ENCODE peak calls at places on chromosomes 7 and 10, in five cellular contexts. R is tibial artery, P is pancreas, M is OCI-LY7, B is testis. V is an unnamed sample. For H3K4me1, the result is how much of the 10 kb centered on the place peaks cover.

GRCh38 chr10:26448706-26449435 is 10.7 kb downstream of the APBB1IP start:
- DNase-seq in B (no peak), M (peak), R (no peak), P (no peak), V (no peak)

GRCh38 chr10:35025916-35026315 is 64.2 kb downstream of the CUL2 start:
- DNase-seq in P (no peak), B (no peak), M (no peak), R (no peak), V (no peak)

GRCh38 chr7:141436676-141437075 is 114.5 kb upstream of the AGK start:
- DNase-seq in P (peak), M (no peak), B (no peak), R (no peak), V (no peak)

GRCh38 chr10:7102084-7102483 is 308.8 kb downstream of the SFMBT2 start:
- DNase-seq in R (no peak), M (no peak), P (no peak), B (no peak), V (no peak)

GRCh38 chr7:129865932-129866214 is 86.9 kb downstream of the UBE2H start:
- DNase-seq in R (no peak), B (no peak), M (no peak), P (no peak), V (no peak)

GRCh38 chr10:113616244-113617074 is 47.4 kb downstream of the NRAP start:
- DNase-seq in P (no peak), B (no peak), R (no peak), M (peak), V (no peak)

GRCh38 chr7:12207046-12207445 is 4.0 kb upstream of the TMEM106B start:
- DNase-seq in B (peak), R (no peak), M (no peak), P (peak), V (no peak)

GRCh38 chr7:104198673-104199278 is 9.0 kb downstream of the ORC5 start:
- DNase-seq in B (no peak), M (peak), R (no peak), P (no peak), V (no peak)

GRCh38 chr10:666237-667012 is 23.0 kb downstream of the DIP2C start:
- DNase-seq in B (no peak), M (no peak), P (no peak), R (no peak), V (peak)

GRCh38 chr10:126536148-126536547 is 134.3 kb downstream of the C10orf90 start:
- DNase-seq in B (peak), M (no peak), P (no peak), R (no peak), V (no peak)

GRCh38 chr10:128543186-128543585 is 417.0 kb upstream of the MKI67 start:
- DNase-seq in B (no peak), R (no peak), M (no peak), P (no peak), V (no peak)
- H3K4me1 ChIP-seq in B (under half), R (under half), M (under half), P (under half), V (under half)

GRCh38 chr7:63521-64021 is 128.8 kb upstream of the FAM20C start:
- DNase-seq in B (no peak), P (no peak), M (no peak), R (no peak), V (peak)

GRCh38 chr7:65554-65953 is 126.8 kb upstream of the FAM20C start:
- DNase-seq in R (no peak), P (no peak), M (no peak), B (no peak), V (peak)

GRCh38 chr7:63117-63480 is 129.3 kb upstream of the FAM20C start:
- DNase-seq in M (no peak), B (no peak), P (no peak), R (no peak), V (peak)

GRCh38 chr7:64799-65430 is 127.5 kb upstream of the FAM20C start:
- DNase-seq in B (no peak), P (no peak), M (no peak), R (no peak), V (peak)

GRCh38 chr7:64098-64521 is 128.3 kb upstream of the FAM20C start:
- DNase-seq in B (peak), M (peak), R (peak), P (no peak), V (peak)
- TF ChIP-seq CTCF in B (peak), M (peak), R (peak), P (no peak), V (peak)

GRCh38 chr10:109904397-109904796 is 18.9 kb downstream of the XPNPEP1 start:
- DNase-seq in B (no peak), P (no peak), R (no peak), M (no peak), V (no peak)

GRCh38 chr10:109906346-109906745 is 17.0 kb downstream of the XPNPEP1 start:
- DNase-seq in B (no peak), M (no peak), R (no peak), P (no peak), V (no peak)

GRCh38 chr10:109899578-109900355 is 23.5 kb downstream of the XPNPEP1 start:
- DNase-seq in M (no peak), P (no peak), B (peak), R (peak), V (no peak)

GRCh38 chr10:109898666-109899577 is 24.4 kb downstream of the XPNPEP1 start:
- DNase-seq in R (peak), B (no peak), M (no peak), P (no peak), V (no peak)

DNA sequence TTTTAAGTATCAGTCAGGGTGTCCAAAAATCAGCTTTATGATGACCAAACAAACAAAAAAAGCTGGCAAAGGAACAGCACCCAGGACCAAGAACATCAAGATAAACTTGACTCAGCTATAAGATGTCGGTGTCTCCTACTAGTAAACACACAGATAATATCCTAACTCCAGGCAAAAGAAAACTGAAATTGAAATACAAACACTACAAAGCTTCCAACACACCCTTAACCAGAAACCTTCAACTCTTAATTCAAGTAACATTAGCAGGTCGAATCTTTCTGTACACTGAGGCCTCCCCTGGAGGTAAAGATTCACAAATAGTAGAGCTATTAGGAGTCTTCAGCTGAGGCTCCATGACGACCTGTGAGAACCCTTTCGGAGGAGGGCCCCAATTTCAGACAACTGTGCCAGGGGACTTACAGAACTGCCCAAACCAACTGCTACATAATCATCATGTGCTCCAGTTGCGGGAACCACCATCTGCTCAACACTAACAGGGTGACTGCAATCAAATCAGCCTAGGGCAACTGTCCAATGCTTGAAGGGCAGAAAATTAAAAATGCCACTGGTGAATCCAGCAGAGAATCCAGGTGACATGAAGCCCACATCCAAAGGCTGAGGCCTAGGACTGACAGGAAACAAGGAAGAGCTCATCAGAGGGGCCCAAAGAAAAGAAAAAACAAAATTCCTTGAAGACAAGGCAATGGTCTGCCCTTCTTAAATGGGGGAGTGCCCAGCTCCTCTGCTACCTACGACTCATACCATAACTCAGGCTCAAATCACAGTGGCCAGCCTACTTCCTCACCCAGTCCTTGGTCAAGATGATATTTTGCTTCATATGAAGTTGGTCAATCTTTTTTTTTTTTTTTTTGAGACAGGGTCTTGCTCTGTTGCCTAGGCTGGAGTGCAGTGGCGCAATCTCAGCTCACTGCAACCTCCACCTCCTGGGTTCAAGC is 20.0 kb downstream of the XPNPEP1 start:
- DNase-seq in R (no peak), B (peak), P (no peak), M (no peak), V (no peak)
- H3K4me3 ChIP-seq in R (no peak), B (no peak), P (no peak), M (no peak), V (no peak)

GRCh38 chr7:2821842-2822507 is 22.1 kb downstream of the GNA12 start:
- DNase-seq in M (peak), P (no peak), B (no peak), R (no peak), V (no peak)
- H3K4me1 ChIP-seq in M (half or more), P (under half), B (half or more), R (under half), V (half or more)

GRCh38 chr7:147436718-147437117 is 1153.8 kb upstream of the C7orf33 start:
- DNase-seq in P (no peak), R (no peak), B (no peak), M (no peak), V (no peak)

GRCh38 chr7:147428075-147428474 is 1162.5 kb upstream of the C7orf33 start:
- DNase-seq in R (no peak), P (no peak), M (no peak), B (no peak), V (no peak)

GRCh38 chr7:147432068-147432467 is 1158.5 kb upstream of the C7orf33 start:
- DNase-seq in P (no peak), M (no peak), B (peak), R (no peak), V (no peak)
- TF ChIP-seq CTCF in P (no peak), M (peak), B (no peak), R (no peak), V (no peak)

DNA sequence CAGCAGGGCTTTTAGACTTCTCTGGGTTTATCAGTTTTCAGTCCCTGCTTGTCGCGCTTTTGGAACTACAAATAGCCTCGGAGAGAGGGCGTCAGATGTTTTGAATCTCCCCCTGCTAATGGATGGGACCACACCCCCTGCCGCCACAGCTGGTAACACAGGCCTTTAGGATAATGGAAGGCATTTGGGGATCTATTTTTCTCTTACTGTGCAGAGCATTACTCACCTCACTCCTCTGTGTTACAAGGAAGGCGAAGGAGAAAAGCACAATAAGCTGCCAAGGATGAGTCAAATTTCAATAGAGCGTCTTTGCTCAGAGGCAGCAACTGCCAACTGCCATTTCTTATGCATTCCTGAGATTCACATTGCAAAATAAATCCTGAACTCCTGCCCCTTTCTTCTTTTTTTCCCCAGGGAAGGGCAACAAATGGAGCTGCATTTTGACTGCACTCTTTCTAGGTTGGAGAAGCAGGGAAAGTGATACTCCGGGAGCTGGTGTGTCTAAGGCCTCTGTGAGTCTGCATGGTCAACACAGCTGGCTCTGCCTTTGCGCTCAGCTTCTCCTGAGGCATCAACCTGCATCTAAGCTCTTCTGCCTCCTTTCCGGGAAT is 31.5 kb upstream of the SMNDC1 start:
- DNase-seq in R (no peak), P (no peak), B (peak), M (no peak), V (no peak)
- H3K4me3 ChIP-seq in R (no peak), P (no peak), B (no peak), M (no peak), V (no peak)

DNA sequence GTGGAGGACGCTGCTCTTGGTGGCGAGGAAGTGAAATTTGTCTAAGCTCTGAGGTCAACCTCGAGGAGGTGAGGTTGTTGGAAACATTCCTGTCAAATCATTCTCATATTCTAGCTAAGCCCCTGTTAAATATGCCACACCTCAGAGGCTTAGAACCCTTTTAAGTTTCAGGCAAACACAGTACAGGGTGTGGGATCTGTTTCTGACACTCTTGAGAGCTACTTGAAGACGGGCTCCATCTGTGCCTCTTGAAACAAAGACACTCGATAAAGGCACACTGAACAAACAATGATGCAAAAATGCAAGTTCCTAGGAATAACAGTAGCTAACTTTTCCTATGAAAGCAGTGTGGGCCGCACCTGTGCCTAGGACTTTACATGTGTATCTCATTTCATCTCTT is 299.3 kb downstream of the CCDC3 start:
- DNase-seq in M (no peak), P (no peak), R (no peak), B (no peak), V (no peak)
- H3K4me1 ChIP-seq in M (under half), P (under half), R (under half), B (under half), V (under half)

GRCh38 chr10:43376828-43377227 is 5.4 kb downstream of the FXYD4 start:
- DNase-seq in P (peak), M (peak), B (no peak), R (no peak), V (no peak)
- TF ChIP-seq CTCF in P (no peak), M (peak), B (no peak), R (no peak), V (no peak)

V was measured in upper lobe of right lung.